ENCODE peak calls at places on chromosomes 13 and 19, in six cellular contexts. One of them, this sample, is unnamed.

GRCh38 chr13:105587786-105588185 is 947.7 kb downstream of the EFNB2 start:
- DNase-seq in left ventricle myocardium inferior: no peak
- DNase-seq in SK-N-SH: no peak
- DNase-seq in GM23338: peak
- DNase-seq in transverse colon: no peak
- DNase-seq in heart right ventricle: no peak
- DNase-seq in this sample: no peak

GRCh38 chr13:79781829-79782540 is 301.0 kb downstream of the NDFIP2 start:
- DNase-seq in SK-N-SH: no peak
- DNase-seq in transverse colon: no peak
- DNase-seq in GM23338: no peak
- DNase-seq in heart right ventricle: no peak
- DNase-seq in left ventricle myocardium inferior: no peak
- DNase-seq in this sample: no peak

GRCh38 chr19:16588089-16588823 is 16.0 kb upstream of the SLC35E1 start:
- DNase-seq in GM23338: peak
- DNase-seq in transverse colon: peak
- DNase-seq in SK-N-SH: peak
- DNase-seq in heart right ventricle: no peak
- DNase-seq in left ventricle myocardium inferior: no peak
- DNase-seq in this sample: no peak

GRCh38 chr19:31253816-31254551 is 95.3 kb downstream of the TSHZ3 start:
- DNase-seq in GM23338: no peak
- DNase-seq in left ventricle myocardium inferior: no peak
- DNase-seq in SK-N-SH: no peak
- DNase-seq in transverse colon: no peak
- DNase-seq in heart right ventricle: no peak
- DNase-seq in this sample: no peak

GRCh38 chr13:96519380-96519779 is 429.5 kb downstream of the HS6ST3 start:
- DNase-seq in left ventricle myocardium inferior: no peak
- DNase-seq in transverse colon: no peak
- DNase-seq in GM23338: no peak
- DNase-seq in SK-N-SH: no peak
- DNase-seq in heart right ventricle: no peak
- DNase-seq in this sample: no peak

GRCh38 chr13:113152894-113153809 is 5.3 kb upstream of the PROZ start:
- DNase-seq in GM23338: peak
- DNase-seq in heart right ventricle: peak
- DNase-seq in transverse colon: peak
- DNase-seq in SK-N-SH: peak
- DNase-seq in left ventricle myocardium inferior: peak
- DNase-seq in this sample: no peak

GRCh38 chr13:35818577-35819165 is 312.5 kb downstream of the DCLK1 start:
- DNase-seq in heart right ventricle: no peak
- DNase-seq in GM23338: peak
- DNase-seq in left ventricle myocardium inferior: no peak
- DNase-seq in transverse colon: no peak
- DNase-seq in SK-N-SH: peak
- DNase-seq in this sample: no peak

GRCh38 chr19:1251233-1251502 is 2.8 kb downstream of the MIDN start:
- DNase-seq in SK-N-SH: peak
- DNase-seq in left ventricle myocardium inferior: no peak
- DNase-seq in heart right ventricle: peak
- DNase-seq in GM23338: no peak
- DNase-seq in transverse colon: peak
- DNase-seq in this sample: no peak

GRCh38 chr13:30031488-30031887 is 181.1 kb upstream of the UBL3 start:
- DNase-seq in left ventricle myocardium inferior: no peak
- DNase-seq in GM23338: no peak
- DNase-seq in heart right ventricle: no peak
- DNase-seq in transverse colon: no peak
- DNase-seq in SK-N-SH: no peak
- DNase-seq in this sample: no peak

GRCh38 chr19:15421726-15422260 is 3.0 kb upstream of the AKAP8L start:
- DNase-seq in SK-N-SH: peak
- DNase-seq in GM23338: no peak
- DNase-seq in transverse colon: no peak
- DNase-seq in left ventricle myocardium inferior: peak
- DNase-seq in heart right ventricle: peak
- DNase-seq in this sample: no peak

GRCh38 chr19:18659281-18660050 is 22.6 kb downstream of the KLHL26 start:
- DNase-seq in SK-N-SH: peak
- DNase-seq in heart right ventricle: peak
- DNase-seq in transverse colon: no peak
- DNase-seq in GM23338: no peak
- DNase-seq in left ventricle myocardium inferior: peak
- DNase-seq in this sample: peak

GRCh38 chr13:75355609-75356008 is 126.4 kb downstream of the TBC1D4 start:
- DNase-seq in transverse colon: no peak
- DNase-seq in heart right ventricle: no peak
- DNase-seq in GM23338: no peak
- DNase-seq in SK-N-SH: no peak
- DNase-seq in left ventricle myocardium inferior: no peak
- DNase-seq in this sample: no peak

GRCh38 chr13:30792257-30793000 is 57.1 kb downstream of the ALOX5AP start:
- DNase-seq in transverse colon: peak
- DNase-seq in left ventricle myocardium inferior: peak
- DNase-seq in SK-N-SH: peak
- DNase-seq in heart right ventricle: peak
- DNase-seq in GM23338: peak
- DNase-seq in this sample: peak

GRCh38 chr13:98232456-98232855 is 55.4 kb upstream of the RNF113B start:
- DNase-seq in left ventricle myocardium inferior: no peak
- DNase-seq in GM23338: no peak
- DNase-seq in heart right ventricle: no peak
- DNase-seq in SK-N-SH: no peak
- DNase-seq in transverse colon: no peak
- DNase-seq in this sample: no peak

GRCh38 chr13:20400774-20401173 is 124.9 kb downstream of the CRYL1 start:
- DNase-seq in SK-N-SH: no peak
- DNase-seq in heart right ventricle: no peak
- DNase-seq in GM23338: no peak
- DNase-seq in transverse colon: no peak
- DNase-seq in left ventricle myocardium inferior: no peak
- DNase-seq in this sample: no peak

GRCh38 chr13:112179421-112179820 is 112.5 kb downstream of the SOX1 start:
- DNase-seq in heart right ventricle: no peak
- DNase-seq in SK-N-SH: no peak
- DNase-seq in GM23338: no peak
- DNase-seq in transverse colon: no peak
- DNase-seq in left ventricle myocardium inferior: no peak
- DNase-seq in this sample: no peak

GRCh38 chr13:95569966-95570365 is 17.4 kb downstream of the CLDN10 start:
- DNase-seq in SK-N-SH: no peak
- DNase-seq in GM23338: no peak
- DNase-seq in left ventricle myocardium inferior: no peak
- DNase-seq in heart right ventricle: no peak
- DNase-seq in transverse colon: no peak
- DNase-seq in this sample: no peak

GRCh38 chr13:66099825-66100224 is 1130.3 kb downstream of the PCDH9 start:
- DNase-seq in left ventricle myocardium inferior: no peak
- DNase-seq in transverse colon: no peak
- DNase-seq in heart right ventricle: no peak
- DNase-seq in SK-N-SH: no peak
- DNase-seq in GM23338: no peak
- DNase-seq in this sample: no peak

GRCh38 chr13:34129422-34129821 is 311.5 kb downstream of the RFC3 start:
- DNase-seq in left ventricle myocardium inferior: no peak
- DNase-seq in SK-N-SH: no peak
- DNase-seq in transverse colon: no peak
- DNase-seq in GM23338: no peak
- DNase-seq in heart right ventricle: no peak
- DNase-seq in this sample: no peak

GRCh38 chr13:28357846-28358496 is 137.0 kb downstream of the FLT1 start:
- DNase-seq in transverse colon: no peak
- DNase-seq in SK-N-SH: no peak
- DNase-seq in left ventricle myocardium inferior: no peak
- DNase-seq in GM23338: no peak
- DNase-seq in heart right ventricle: no peak
- DNase-seq in this sample: no peak

GRCh38 chr13:43937839-43938238 is 58.1 kb downstream of the LACC1 start:
- DNase-seq in transverse colon: no peak
- DNase-seq in GM23338: no peak
- DNase-seq in left ventricle myocardium inferior: no peak
- DNase-seq in SK-N-SH: no peak
- DNase-seq in heart right ventricle: no peak
- DNase-seq in this sample: no peak

GRCh38 chr19:49109569-49110233 is 4.5 kb upstream of the LIN7B start:
- DNase-seq in SK-N-SH: no peak
- DNase-seq in heart right ventricle: no peak
- DNase-seq in GM23338: no peak
- DNase-seq in transverse colon: no peak
- DNase-seq in left ventricle myocardium inferior: no peak
- DNase-seq in this sample: no peak
- H3K27ac ChIP-seq in SK-N-SH: no peak
- H3K27ac ChIP-seq in heart right ventricle: no peak
- H3K27ac ChIP-seq in GM23338: no peak
- H3K27ac ChIP-seq in transverse colon: no peak
- H3K27ac ChIP-seq in left ventricle myocardium inferior: peak
- H3K27ac ChIP-seq in this sample: peak

GRCh38 chr13:26052136-26052736 is 420 bp upstream of the SHISA2 start:
- DNase-seq in GM23338: peak
- DNase-seq in SK-N-SH: peak
- DNase-seq in transverse colon: no peak
- DNase-seq in left ventricle myocardium inferior: no peak
- DNase-seq in heart right ventricle: no peak
- DNase-seq in this sample: no peak
- H3K27ac ChIP-seq in GM23338: no peak
- H3K27ac ChIP-seq in SK-N-SH: no peak
- H3K27ac ChIP-seq in transverse colon: no peak
- H3K27ac ChIP-seq in left ventricle myocardium inferior: peak
- H3K27ac ChIP-seq in heart right ventricle: peak
- H3K27ac ChIP-seq in this sample: no peak

DNA sequence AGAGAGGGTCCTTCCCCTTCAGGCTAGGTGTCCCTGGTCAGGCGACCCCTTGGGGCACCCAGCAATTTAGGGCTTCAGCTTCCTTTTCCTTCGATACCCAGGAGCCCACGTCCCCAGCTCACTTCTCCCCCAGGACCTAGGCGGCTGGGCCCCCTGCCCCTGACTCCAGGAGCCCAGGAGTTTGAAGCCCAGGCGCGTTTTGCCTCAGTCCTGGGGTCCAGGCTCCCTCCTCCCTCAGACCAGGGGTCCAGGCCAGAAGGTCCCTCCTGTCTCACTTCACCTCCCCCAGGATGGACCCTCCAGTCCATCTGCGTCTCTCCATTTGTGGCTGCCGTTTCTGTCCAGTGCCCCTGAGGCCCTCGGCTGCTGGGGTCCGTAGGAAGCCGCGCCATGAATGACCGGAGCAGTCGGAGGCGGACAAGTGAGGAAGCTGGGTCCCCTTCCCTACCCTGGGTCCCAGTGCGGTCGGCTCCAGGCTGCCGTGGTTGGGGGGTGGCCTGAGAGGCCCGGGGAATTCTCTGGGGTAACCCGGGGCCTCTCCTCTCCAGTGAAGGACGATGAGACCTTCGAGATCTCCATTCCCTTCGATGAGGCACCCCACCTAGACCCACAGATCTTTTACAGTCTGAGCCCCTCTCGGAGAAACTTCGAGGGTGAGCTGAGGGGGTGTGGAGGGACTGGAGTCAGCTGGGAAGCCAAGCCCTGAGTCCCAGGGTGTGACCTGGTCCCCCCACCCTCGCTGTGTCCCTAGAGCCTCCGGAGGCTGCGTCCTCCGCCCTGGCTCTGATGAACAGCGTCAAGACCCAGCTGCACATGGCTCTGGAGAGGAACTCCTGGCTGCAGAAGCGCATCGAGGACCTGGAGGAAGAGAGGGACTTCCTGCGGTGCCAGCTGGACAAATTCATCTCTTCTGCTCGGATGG is 906 bp downstream of the CCDC106 start:
- DNase-seq in SK-N-SH: peak
- DNase-seq in left ventricle myocardium inferior: no peak
- DNase-seq in heart right ventricle: no peak
- DNase-seq in GM23338: no peak
- DNase-seq in transverse colon: no peak
- DNase-seq in this sample: no peak
- H3K27ac ChIP-seq in SK-N-SH: peak
- H3K27ac ChIP-seq in left ventricle myocardium inferior: peak
- H3K27ac ChIP-seq in heart right ventricle: peak
- H3K27ac ChIP-seq in GM23338: no peak
- H3K27ac ChIP-seq in transverse colon: peak
- H3K27ac ChIP-seq in this sample: peak

GRCh38 chr19:46608581-46609345 is 7.6 kb downstream of the CALM3 start:
- DNase-seq in SK-N-SH: peak
- DNase-seq in heart right ventricle: no peak
- DNase-seq in transverse colon: peak
- DNase-seq in GM23338: no peak
- DNase-seq in left ventricle myocardium inferior: peak
- DNase-seq in this sample: no peak

GRCh38 chr19:46610413-46610775 is 9.3 kb downstream of the CALM3 start:
- DNase-seq in transverse colon: peak
- DNase-seq in SK-N-SH: peak
- DNase-seq in heart right ventricle: no peak
- DNase-seq in GM23338: no peak
- DNase-seq in left ventricle myocardium inferior: peak
- DNase-seq in this sample: no peak

GRCh38 chr19:46609511-46610412 is 8.6 kb downstream of the CALM3 start:
- DNase-seq in GM23338: no peak
- DNase-seq in transverse colon: peak
- DNase-seq in heart right ventricle: no peak
- DNase-seq in SK-N-SH: peak
- DNase-seq in left ventricle myocardium inferior: peak
- DNase-seq in this sample: peak

GRCh38 chr19:46611791-46612190 is 10.7 kb downstream of the CALM3 start:
- DNase-seq in SK-N-SH: peak
- DNase-seq in heart right ventricle: no peak
- DNase-seq in GM23338: no peak
- DNase-seq in left ventricle myocardium inferior: peak
- DNase-seq in transverse colon: no peak
- DNase-seq in this sample: peak

DNA sequence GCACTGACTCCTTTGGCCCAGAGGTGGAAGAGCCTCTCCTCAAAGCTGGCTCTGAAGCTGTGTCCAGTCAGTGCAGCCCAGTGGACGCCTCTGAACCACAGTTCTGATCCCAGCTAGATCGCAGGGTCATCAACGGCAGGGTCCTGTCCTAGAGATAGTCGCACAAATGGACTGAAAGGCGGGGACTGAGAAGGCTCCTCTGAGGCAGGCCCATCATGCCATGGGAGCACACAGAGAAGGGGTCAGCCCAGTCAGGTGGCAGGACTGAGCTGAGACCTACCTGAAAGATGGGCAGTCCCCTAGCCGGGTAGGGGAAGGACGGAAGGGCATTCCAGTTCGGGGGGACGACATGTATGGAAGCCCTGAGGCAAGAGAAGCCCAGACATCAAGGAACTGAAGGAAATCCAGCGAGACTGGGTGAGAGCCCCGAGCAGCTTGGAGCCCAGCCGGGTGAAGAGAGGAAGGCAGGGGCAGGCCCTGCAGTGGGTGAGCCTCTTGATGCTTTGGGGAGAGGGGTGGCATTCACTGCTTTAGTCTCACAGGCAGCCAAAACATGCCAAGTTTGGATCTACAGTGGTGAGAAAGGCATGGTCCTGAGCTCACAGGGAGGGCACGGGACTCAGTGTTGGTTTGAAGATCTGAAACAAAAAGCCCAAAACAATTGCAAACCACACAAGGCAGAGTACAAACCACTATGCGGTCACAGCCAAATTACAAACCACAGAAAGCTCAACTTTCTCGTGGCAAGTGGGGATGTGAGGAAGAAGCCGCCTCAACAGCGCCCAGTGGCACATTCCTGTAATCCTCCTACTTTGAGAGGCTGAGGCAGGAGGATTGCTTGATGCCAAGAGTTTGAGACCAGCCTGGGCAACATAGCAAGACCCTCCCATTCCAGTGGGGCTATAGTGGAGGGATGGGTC is 10.0 kb downstream of the CALM3 start:
- DNase-seq in transverse colon: peak
- DNase-seq in SK-N-SH: peak
- DNase-seq in left ventricle myocardium inferior: peak
- DNase-seq in GM23338: no peak
- DNase-seq in heart right ventricle: no peak
- DNase-seq in this sample: peak
- H3K27ac ChIP-seq in transverse colon: no peak
- H3K27ac ChIP-seq in SK-N-SH: peak
- H3K27ac ChIP-seq in left ventricle myocardium inferior: no peak
- H3K27ac ChIP-seq in GM23338: peak
- H3K27ac ChIP-seq in heart right ventricle: no peak
- H3K27ac ChIP-seq in this sample: no peak